ENCODE peak calls at places on chromosomes 13 and 19, in ten cellular contexts. M, I, E, D, Z, K, T, G, X and O are unnamed samples.

GRCh38 chr13:41648314-41648935 is 191.1 kb downstream of the RGCC start:
- DNase-seq in M (peak; percentile 72), I (no peak), E (no peak), D (no peak), Z (no peak), K (no peak), T (no peak), G (no peak), X (peak; percentile 20), O (no peak)

GRCh38 chr13:69234171-69234570 is 873.5 kb upstream of the ATXN8OS start:
- DNase-seq in M (no peak), I (no peak), E (no peak), D (no peak), Z (no peak), K (no peak), T (no peak), G (no peak), X (no peak), O (no peak)

GRCh38 chr19:19627716-19628498 is at the start of gene LPAR2:
- DNase-seq in M (no peak), I (no peak), E (peak; percentile 88), D (no peak), Z (peak; percentile 54), K (no peak), T (no peak), G (no peak), X (peak; percentile 35), O (no peak)

GRCh38 chr13:72437458-72437857 is 290.0 kb downstream of the MZT1 start:
- DNase-seq in M (peak; percentile 63), I (no peak), E (no peak), D (no peak), Z (no peak), K (no peak), T (no peak), G (no peak), X (no peak), O (no peak)

GRCh38 chr13:46866150-46866549 is 30.7 kb downstream of the HTR2A start:
- DNase-seq in M (peak; percentile 63), I (peak; percentile 70), E (peak; percentile 41), D (peak; percentile 15), Z (no peak), K (no peak), T (no peak), G (no peak), X (no peak), O (peak; percentile 31)

GRCh38 chr19:10517361-10517759 is at the start of gene S1PR5:
- DNase-seq in M (no peak), I (peak; percentile 58), E (peak; percentile 22), D (no peak), Z (no peak), K (no peak), T (no peak), G (no peak), X (peak; percentile 35), O (peak; percentile 28)

GRCh38 chr13:106464076-106464475 is 71.4 kb downstream of the EFNB2 start:
- DNase-seq in M (no peak), I (no peak), E (no peak), D (no peak), Z (no peak), K (no peak), T (no peak), G (no peak), X (no peak), O (no peak)

GRCh38 chr13:96860829-96861228 is 133.4 kb downstream of the OXGR1 start:
- DNase-seq in M (no peak), I (no peak), E (no peak), D (no peak), Z (no peak), K (no peak), T (no peak), G (no peak), X (no peak), O (no peak)

GRCh38 chr13:94153586-94153985 is 325.9 kb downstream of the DCT start:
- DNase-seq in M (no peak), I (no peak), E (no peak), D (no peak), Z (no peak), K (no peak), T (no peak), G (no peak), X (no peak), O (no peak)

GRCh38 chr19:42232435-42232834 is 10.0 kb downstream of the GSK3A start:
- DNase-seq in M (no peak), I (no peak), E (no peak), D (no peak), Z (no peak), K (no peak), T (no peak), G (no peak), X (no peak), O (no peak)

GRCh38 chr13:83618966-83619365 is 263.3 kb downstream of the SLITRK1 start:
- DNase-seq in M (no peak), I (no peak), E (no peak), D (no peak), Z (no peak), K (no peak), T (no peak), G (no peak), X (no peak), O (peak; percentile 26)

GRCh38 chr13:108345016-108345415 is 75.5 kb downstream of the TNFSF13B start:
- DNase-seq in M (no peak), I (no peak), E (no peak), D (no peak), Z (no peak), K (no peak), T (no peak), G (no peak), X (no peak), O (no peak)

DNA sequence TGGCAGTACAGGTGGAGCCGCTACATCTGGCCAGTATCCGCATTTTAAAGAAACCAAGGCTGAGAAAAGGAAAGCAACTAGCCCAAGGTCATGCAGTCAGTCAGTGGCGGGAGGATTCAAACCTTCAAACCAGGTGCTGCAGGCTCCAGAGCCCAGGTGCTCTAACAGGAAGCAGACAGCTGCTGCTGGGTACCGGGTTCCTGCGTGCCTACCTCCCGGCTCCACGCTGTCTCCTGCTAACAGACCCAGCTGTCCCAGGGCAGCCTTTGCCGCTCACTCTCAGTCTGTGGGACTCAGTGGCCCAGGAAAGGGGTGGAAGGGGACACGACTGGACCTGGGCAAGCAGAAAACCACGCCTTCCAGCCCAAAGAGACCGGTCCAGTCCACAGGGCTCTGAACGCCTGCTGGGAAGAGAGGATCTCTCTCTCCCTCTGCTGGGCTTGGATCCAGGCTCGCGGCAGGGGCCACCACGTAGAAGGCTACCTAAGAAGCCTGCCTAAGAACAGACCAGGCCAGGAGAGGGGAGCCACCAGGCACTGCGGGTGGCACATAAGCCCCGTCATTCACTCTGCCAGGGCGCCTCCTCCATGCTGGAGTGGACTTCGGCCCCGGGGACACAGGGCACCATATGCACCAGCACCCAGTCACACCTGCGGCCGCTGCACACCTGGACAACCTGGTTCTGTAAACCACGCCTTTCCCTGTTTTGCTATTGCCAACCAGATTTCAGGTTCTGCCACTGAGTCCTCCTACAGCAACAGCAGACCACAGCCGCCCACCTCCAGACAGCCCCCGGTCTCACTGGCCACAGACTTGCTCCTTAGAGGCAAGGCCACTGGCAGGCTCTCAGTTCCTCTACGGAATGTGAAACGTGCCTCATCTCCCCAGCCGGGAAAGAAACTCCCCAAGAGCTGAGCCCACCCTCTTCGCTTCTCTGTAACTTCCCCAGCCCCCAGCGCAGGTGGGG is 4.6 kb downstream of the DAPK3 start:
- DNase-seq in M (no peak), I (no peak), E (no peak), D (no peak), Z (no peak), K (no peak), T (no peak), G (no peak), X (no peak), O (no peak)
- H3K4me3 ChIP-seq in M (no peak overlapping the region), I (no peak overlapping the region), E (no peak overlapping the region), D (no peak overlapping the region), Z (no peak overlapping the region), K (peak overlapping the region; percentile 34), T (no peak overlapping the region), G (peak overlapping the region; percentile 38), X (no peak overlapping the region), O (no peak overlapping the region)

GRCh38 chr13:110416131-110416584 is 109.1 kb downstream of the COL4A2 start:
- DNase-seq in M (peak; percentile 29), I (no peak), E (no peak), D (peak; percentile 64), Z (no peak), K (no peak), T (no peak), G (no peak), X (no peak), O (no peak)
- H3K4me3 ChIP-seq in M (no peak overlapping the region), I (no peak overlapping the region), E (no peak overlapping the region), D (no peak overlapping the region), Z (no peak overlapping the region), K (peak overlapping the region; percentile 43), T (no peak overlapping the region), G (peak overlapping the region; percentile 29), X (no peak overlapping the region), O (no peak overlapping the region)

GRCh38 chr13:33489563-33489962 is 204.0 kb upstream of the STARD13 start:
- DNase-seq in M (no peak), I (no peak), E (no peak), D (no peak), Z (no peak), K (no peak), T (no peak), G (no peak), X (no peak), O (no peak)
- H3K4me3 ChIP-seq in M (no peak overlapping the region), I (no peak overlapping the region), E (no peak overlapping the region), D (no peak overlapping the region), Z (no peak overlapping the region), K (no peak overlapping the region), T (no peak overlapping the region), G (no peak overlapping the region), X (no peak overlapping the region), O (no peak overlapping the region)

DNA sequence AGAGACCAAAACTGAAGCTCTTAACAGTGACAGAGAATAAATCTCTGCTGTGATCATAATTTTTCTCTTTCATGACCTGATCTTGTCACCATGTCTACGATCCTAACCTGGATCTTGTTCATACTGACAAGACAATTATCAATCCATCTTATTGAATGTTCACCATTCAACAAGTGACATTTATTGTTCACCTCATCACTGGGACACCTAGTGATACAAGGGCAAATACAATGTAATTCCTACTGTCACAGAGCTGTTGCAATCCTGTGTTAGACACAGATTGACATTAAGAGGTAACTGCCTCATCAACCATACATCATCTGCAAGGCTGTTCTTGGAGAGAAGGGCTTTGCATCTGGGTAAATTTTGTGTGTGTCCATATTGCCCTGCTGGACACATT is 942.4 kb upstream of the PRR20A start:
- DNase-seq in M (no peak), I (no peak), E (no peak), D (no peak), Z (no peak), K (no peak), T (no peak), G (no peak), X (no peak), O (no peak)
- H3K4me3 ChIP-seq in M (no peak overlapping the region), I (no peak overlapping the region), E (no peak overlapping the region), D (no peak overlapping the region), Z (no peak overlapping the region), K (no peak overlapping the region), T (no peak overlapping the region), G (no peak overlapping the region), X (no peak overlapping the region), O (no peak overlapping the region)